ENCODE peak calls at places on chromosomes 16 and 17, in nine cellular contexts. F is IMR-90, L is ovary, B is tibial nerve, H is A549, R is heart left ventricle, E is prostate gland, S is adrenal gland, J is body of pancreas. X is an unnamed sample.

GRCh38 chr17:1557355-1558095 is 5.1 kb downstream of the PITPNA start:
- DNase-seq in B (no peak), S (peak; percentile 20), J (no peak), F (peak; percentile 37), E (no peak), H (no peak), R (peak; percentile 57), L (no peak), X (peak; percentile 61)

GRCh38 chr17:31807846-31808245 is 51.2 kb downstream of the COPRS start:
- DNase-seq in L (no peak), H (no peak), S (no peak), F (peak; percentile 50), J (no peak), E (no peak), B (no peak), R (no peak), X (no peak)

GRCh38 chr17:35596530-35597233 is 9.6 kb downstream of the AP2B1 start:
- DNase-seq in R (no peak), B (no peak), J (no peak), H (no peak), L (no peak), S (no peak), E (no peak), F (no peak), X (no peak)

GRCh38 chr17:39903158-39903884 is 15.1 kb downstream of the GSDMB start:
- DNase-seq in E (no peak), H (no peak), B (no peak), L (no peak), R (no peak), S (no peak), F (no peak), J (no peak), X (no peak)

GRCh38 chr16:79372504-79373184 is 227.9 kb downstream of the MAF start:
- DNase-seq in H (peak; percentile 41), L (no peak), E (no peak), J (no peak), B (peak; percentile 8), S (peak; percentile 37), R (no peak), F (no peak), X (no peak)

GRCh38 chr16:50315346-50315997 is 49.1 kb downstream of the ADCY7 start:
- DNase-seq in R (peak; percentile 61), S (no peak), F (no peak), H (no peak), L (no peak), E (no peak), B (no peak), J (no peak), X (peak; percentile 51)

GRCh38 chr17:81471804-81472456 is 40.7 kb downstream of the ACTG1 start:
- DNase-seq in E (peak; percentile 42), S (peak; percentile 43), J (peak; percentile 52), R (no peak), F (no peak), L (peak; percentile 79), H (peak; percentile 80), B (peak; percentile 94), X (no peak)

GRCh38 chr17:76036497-76037380 is 9.6 kb upstream of the EVPL start:
- DNase-seq in H (no peak), R (no peak), L (no peak), S (no peak), F (peak; percentile 17), B (no peak), E (no peak), J (no peak), X (no peak)

GRCh38 chr17:11948791-11949190 is 48.5 kb downstream of the ZNF18 start:
- DNase-seq in S (peak; percentile 82), R (no peak), F (peak; percentile 86), B (peak; percentile 28), E (peak; percentile 18), H (peak; percentile 22), J (peak; percentile 58), L (peak; percentile 49), X (no peak)

GRCh38 chr17:364766-365165 is 12.2 kb upstream of the RPH3AL start:
- DNase-seq in E (no peak), L (no peak), F (no peak), J (no peak), R (peak; percentile 51), B (no peak), S (no peak), H (no peak), X (peak; percentile 51)

GRCh38 chr17:49216953-49217650 is 6.6 kb downstream of the ABI3 start:
- DNase-seq in J (no peak), F (no peak), H (no peak), S (peak; percentile 40), R (peak; percentile 77), L (no peak), E (no peak), B (peak; percentile 64), X (peak; percentile 87)

GRCh38 chr17:59508999-59509398 is 56.4 kb upstream of the DHX40 start:
- DNase-seq in F (no peak), L (no peak), J (no peak), B (no peak), R (no peak), E (no peak), S (no peak), H (no peak), X (no peak)

GRCh38 chr16:73877148-73877547 is 419.5 kb upstream of the PSMD7 start:
- DNase-seq in B (no peak), E (no peak), L (no peak), F (no peak), H (no peak), R (no peak), S (no peak), J (no peak), X (no peak)

GRCh38 chr17:32211671-32212070 is 54.0 kb upstream of the RHBDL3 start:
- DNase-seq in F (no peak), H (no peak), R (no peak), S (no peak), B (no peak), E (no peak), J (no peak), L (no peak), X (no peak)

GRCh38 chr16:56662357-56663354 is 4.9 kb downstream of the MT1F start:
- DNase-seq in J (no peak), F (no peak), R (no peak), S (no peak), H (no peak), E (no peak), L (no peak), B (no peak), X (no peak)
- H3K4me3 ChIP-seq in J (no peak overlapping the region), F (no peak overlapping the region), R (no peak overlapping the region), S (no peak overlapping the region), H (no peak overlapping the region), E (no peak overlapping the region), L (no peak overlapping the region), B (no peak overlapping the region), X (no peak overlapping the region)

DNA sequence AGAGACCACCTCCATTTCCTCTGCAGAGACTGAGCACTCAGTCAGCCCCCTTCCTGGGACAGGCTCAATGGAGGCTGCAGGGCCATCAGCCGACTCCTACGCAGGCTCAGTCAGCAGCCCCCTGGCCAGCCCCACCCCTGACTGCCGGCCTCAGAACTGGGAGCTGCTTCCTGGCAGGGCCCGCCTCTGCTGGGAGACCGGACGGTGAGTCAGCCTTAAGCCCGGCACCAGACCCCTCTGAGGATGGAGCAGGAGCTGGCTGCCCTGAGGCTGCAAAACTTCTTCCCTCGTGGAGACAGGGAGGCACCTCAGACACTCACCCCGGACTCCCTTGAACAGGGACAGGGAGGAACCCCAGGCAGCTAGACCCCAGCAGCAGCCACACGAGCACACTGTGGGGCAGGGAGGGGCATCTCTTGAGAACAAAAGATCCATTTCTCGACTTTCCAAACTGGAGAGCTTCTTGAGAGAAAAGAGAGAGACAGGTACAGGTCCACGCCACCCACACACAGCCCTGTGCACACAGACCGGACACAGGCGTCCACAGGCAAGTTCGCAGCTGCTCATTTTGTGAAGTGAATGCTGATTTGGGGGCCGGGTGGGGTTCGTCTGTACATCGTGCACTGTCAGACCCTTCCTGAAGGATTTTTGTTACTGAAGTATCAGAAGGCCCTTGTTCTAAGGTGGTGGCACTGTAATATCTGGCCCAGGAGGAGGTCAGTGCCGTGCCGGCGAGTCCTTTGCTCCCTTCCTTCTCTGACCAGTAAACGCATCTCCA is 1.3 kb upstream of the TUBB3 start:
- DNase-seq in L (peak; percentile 67), R (peak; percentile 90), S (peak; percentile 97), B (no peak), F (peak; percentile 94), J (peak; percentile 60), E (no peak), H (peak; percentile 90), X (no peak)
- TF ChIP-seq POLR2A in L (no peak), R (no peak), S (peak; percentile 68), B (no peak), F (peak; percentile 89), J (peak; percentile 44), E (peak; percentile 64), H (peak; percentile 85), X (no peak)

GRCh38 chr17:5183410-5183793 is 8.3 kb downstream of the ZNF594 start:
- DNase-seq in H (no peak), F (no peak), S (no peak), B (no peak), E (no peak), J (no peak), R (no peak), L (no peak), X (no peak)
- H3K9me3 ChIP-seq in H (peaks cover 100% of the 10 kb centered on the region), F (peaks cover 77% of the 10 kb centered on the region), S (peaks cover 99% of the 10 kb centered on the region), B (peaks cover 100% of the 10 kb centered on the region), E (peaks cover 18% of the 10 kb centered on the region), J (peaks cover 9% of the 10 kb centered on the region), R (peaks cover 100% of the 10 kb centered on the region), L (peaks cover 22% of the 10 kb centered on the region), X (peaks cover 100% of the 10 kb centered on the region)

DNA sequence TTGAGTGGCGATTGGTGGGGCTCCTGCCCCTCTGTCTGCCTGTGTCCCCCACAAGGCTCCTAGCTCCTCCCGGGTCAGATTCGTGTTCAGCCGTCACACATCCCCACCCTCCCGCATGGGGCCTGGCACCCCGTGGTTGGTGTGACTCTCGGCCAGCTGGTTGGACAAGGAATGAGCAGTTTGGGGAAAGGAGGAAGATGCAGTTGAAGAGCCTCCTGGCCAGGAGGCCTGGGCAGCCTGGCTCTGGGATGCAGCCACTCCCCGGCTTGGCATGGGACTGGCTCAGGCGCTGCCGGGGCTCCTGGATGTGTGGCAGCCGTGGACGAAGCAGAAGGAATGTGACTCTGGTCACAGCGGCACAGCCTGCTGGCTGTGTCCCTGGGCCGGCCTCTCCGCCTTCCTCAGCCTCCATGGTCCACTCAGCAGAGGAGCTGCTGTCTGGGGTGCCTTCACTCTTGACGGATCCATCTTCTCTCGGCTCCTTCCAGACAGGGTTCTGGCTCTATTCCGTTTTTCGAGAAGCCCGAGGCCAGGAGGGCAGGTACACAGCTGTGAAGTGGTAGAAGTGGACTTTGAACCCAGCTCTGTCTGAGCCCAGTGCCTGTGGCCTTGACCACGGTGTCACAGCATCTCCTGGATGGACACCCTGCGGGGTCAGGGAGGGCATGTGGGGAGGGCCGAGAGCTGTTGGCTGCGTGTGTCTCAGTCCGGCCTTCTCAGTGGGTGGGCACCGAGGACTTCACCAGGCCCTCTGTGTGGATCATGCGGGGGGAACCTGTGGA is 2.1 kb downstream of the TRAF7 start:
- DNase-seq in J (peak; percentile 52), H (no peak), F (no peak), S (no peak), L (no peak), B (no peak), R (no peak), E (no peak), X (no peak)
- H3K4me3 ChIP-seq in J (no peak overlapping the region), H (peak overlapping the region; percentile 83), F (no peak overlapping the region), S (no peak overlapping the region), L (no peak overlapping the region), B (no peak overlapping the region), R (no peak overlapping the region), E (no peak overlapping the region), X (no peak overlapping the region)

GRCh38 chr17:65181237-65182061 is 44.3 kb downstream of the RGS9 start:
- DNase-seq in L (no peak), E (no peak), B (no peak), F (no peak), R (no peak), J (no peak), S (no peak), H (no peak), X (no peak)
- TF ChIP-seq POLR2A in L (no peak), E (no peak), B (no peak), F (no peak), R (no peak), J (no peak), S (no peak), H (no peak), X (no peak)